ENCODE peak calls at places on chromosome 22, in six cellular contexts. G, C, L, K, E and Y are unnamed samples. For H3K4me1, the result is how much of the 10 kb centered on the place peaks cover.

GRCh38 chr22:20158366-20159036 is 7.6 kb upstream of the CCDC188 start:
- DNase-seq in G (no peak), C (no peak), E (no peak), K (no peak), L (no peak), Y (no peak)

GRCh38 chr22:38038890-38039812 is 18.1 kb upstream of the PICK1 start:
- DNase-seq in E (no peak), G (no peak), L (no peak), K (no peak), C (no peak), Y (no peak)

GRCh38 chr22:31344369-31345330 is 1.5 kb downstream of the PATZ1 start:
- DNase-seq in L (peak), K (peak), G (peak), C (peak), E (peak), Y (peak)

GRCh38 chr22:34057726-34058125 is 137.4 kb upstream of the LARGE1 start:
- DNase-seq in G (no peak), C (no peak), L (no peak), E (no peak), K (no peak), Y (no peak)

GRCh38 chr22:33321466-33321865 is 263.3 kb upstream of the SYN3 start:
- DNase-seq in G (no peak), C (no peak), K (no peak), E (no peak), L (no peak), Y (no peak)

GRCh38 chr22:30422481-30423295 is 2.9 kb upstream of the MTFP1 start:
- DNase-seq in K (peak), L (peak), C (peak), E (peak), G (peak), Y (peak)

GRCh38 chr22:31082606-31083376 is 1.7 kb downstream of the SMTN start:
- DNase-seq in G (peak), C (peak), L (peak), E (peak), K (peak), Y (peak)

GRCh38 chr22:29740216-29740615 is 20.4 kb downstream of the CABP7 start:
- DNase-seq in E (no peak), C (no peak), K (no peak), G (no peak), L (no peak), Y (no peak)

GRCh38 chr22:42473484-42474193 is 41.4 kb upstream of the NFAM1 start:
- DNase-seq in G (peak), L (peak), K (peak), E (peak), C (peak), Y (peak)

GRCh38 chr22:43228330-43228729 is 41.4 kb upstream of the TTLL12 start:
- DNase-seq in G (peak), E (peak), L (peak), C (peak), K (peak), Y (peak)

GRCh38 chr22:37638351-37639069 is 959 bp upstream of the SH3BP1 start:
- DNase-seq in K (no peak), G (peak), L (no peak), C (no peak), E (no peak), Y (no peak)

GRCh38 chr22:47550524-47551437 is 788.3 kb downstream of the TBC1D22A start:
- DNase-seq in L (no peak), C (no peak), E (no peak), G (no peak), K (no peak), Y (no peak)

GRCh38 chr22:20027966-20028854 is 7.3 kb downstream of the TANGO2 start:
- DNase-seq in C (no peak), G (no peak), L (no peak), K (peak), E (no peak), Y (no peak)

GRCh38 chr22:31350410-31350863 is 4.3 kb upstream of the PATZ1 start:
- DNase-seq in E (no peak), G (peak), C (peak), L (peak), K (peak), Y (peak)

GRCh38 chr22:21948824-21949568 is 3.7 kb downstream of the PPM1F start:
- DNase-seq in K (no peak), G (no peak), C (no peak), L (no peak), E (no peak), Y (no peak)

GRCh38 chr22:21951062-21951461 is 1.6 kb downstream of the PPM1F start:
- DNase-seq in C (no peak), E (no peak), G (no peak), K (no peak), L (no peak), Y (no peak)

GRCh38 chr22:21948390-21948789 is 4.3 kb downstream of the PPM1F start:
- DNase-seq in C (no peak), K (no peak), E (no peak), G (no peak), L (no peak), Y (no peak)

GRCh38 chr22:21949948-21950347 is 2.7 kb downstream of the PPM1F start:
- DNase-seq in L (no peak), E (no peak), C (no peak), G (no peak), K (no peak), Y (no peak)

GRCh38 chr22:21949569-21949918 is 3.1 kb downstream of the PPM1F start:
- DNase-seq in L (no peak), K (no peak), G (no peak), C (no peak), E (no peak), Y (no peak)
- H3K4me3 ChIP-seq in L (no peak), K (no peak), G (no peak), C (no peak), E (no peak), Y (no peak)

GRCh38 chr22:36343070-36343719 is 44.6 kb downstream of the MYH9 start:
- DNase-seq in E (no peak), C (no peak), L (no peak), K (no peak), G (no peak), Y (no peak)
- H3K4me1 ChIP-seq in E (under half), C (under half), L (under half), K (under half), G (under half), Y (under half)

GRCh38 chr22:50317178-50317577 is 9.6 kb downstream of the DENND6B start:
- DNase-seq in G (no peak), K (no peak), L (no peak), C (no peak), E (no peak), Y (peak)

GRCh38 chr22:50314455-50315288 is 7.2 kb upstream of the PLXNB2 start:
- DNase-seq in K (no peak), G (peak), E (no peak), L (no peak), C (peak), Y (peak)

GRCh38 chr22:50314081-50314454 is 6.6 kb upstream of the PLXNB2 start:
- DNase-seq in E (no peak), G (no peak), L (no peak), C (no peak), K (no peak), Y (peak)

GRCh38 chr22:50316114-50317065 is 8.9 kb upstream of the PLXNB2 start:
- DNase-seq in C (no peak), L (no peak), G (no peak), E (no peak), K (no peak), Y (peak)

DNA sequence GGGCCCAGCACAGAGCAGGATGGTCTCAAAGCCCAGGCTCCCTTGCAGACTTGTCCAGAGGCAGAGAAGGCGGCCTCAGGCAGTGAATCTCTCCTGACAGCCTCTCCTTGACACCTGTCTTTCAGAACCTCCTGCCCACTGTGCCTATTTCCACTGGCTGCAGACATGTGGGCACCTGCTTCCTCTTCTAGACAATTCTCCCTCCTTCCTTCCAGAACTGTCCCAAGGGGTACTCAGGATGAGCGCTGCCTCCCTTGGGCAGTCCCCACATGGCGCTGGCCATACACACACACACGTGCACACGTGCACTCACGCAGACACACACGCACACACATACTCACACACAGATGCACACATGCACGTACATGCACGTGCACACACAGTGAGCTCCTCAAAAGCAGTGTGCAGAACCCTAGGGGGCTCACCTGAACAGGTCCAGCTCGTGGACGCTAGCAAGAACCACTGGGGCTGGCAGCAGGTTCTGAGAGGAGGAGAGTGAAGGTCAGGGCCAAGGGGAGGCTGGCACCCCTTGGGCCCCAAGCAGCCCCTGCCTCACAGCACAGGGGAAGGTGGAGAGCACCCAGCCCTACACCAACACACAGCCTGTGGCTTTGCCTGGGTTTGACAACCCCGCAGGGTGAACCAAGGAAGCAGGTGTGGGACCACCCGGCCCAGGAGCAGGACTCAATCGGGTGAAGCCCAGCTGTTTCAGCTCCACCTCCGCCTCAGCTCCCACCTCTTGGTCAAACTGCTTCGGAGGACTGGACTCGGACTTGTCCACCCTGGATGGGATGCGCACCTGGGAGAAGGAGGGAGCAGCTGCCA is 8.1 kb upstream of the PLXNB2 start:
- DNase-seq in C (no peak), E (no peak), L (no peak), K (no peak), G (no peak), Y (peak)
- H3K4me3 ChIP-seq in C (no peak), E (no peak), L (no peak), K (no peak), G (no peak), Y (no peak)

DNA sequence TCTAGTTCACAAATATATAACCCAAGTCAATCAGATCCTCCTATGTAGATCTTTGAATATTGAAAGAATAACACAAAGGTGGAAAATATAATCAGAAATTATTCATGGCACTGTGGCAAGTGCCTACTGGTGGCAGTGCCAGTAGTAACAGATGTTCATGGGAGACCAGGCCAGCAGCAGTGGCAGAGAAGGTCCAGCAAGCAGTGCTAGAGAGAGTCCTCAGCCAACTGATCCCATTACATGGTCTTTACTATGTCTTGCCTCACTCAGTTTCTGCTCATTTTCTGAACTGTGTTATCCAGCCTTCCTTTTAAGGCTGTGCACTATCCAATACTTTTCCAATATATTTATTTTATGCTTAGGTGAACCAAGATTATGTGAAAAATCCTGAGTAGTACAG is 124.9 kb downstream of the MRTFA start:
- DNase-seq in L (no peak), K (peak), G (no peak), C (no peak), E (no peak), Y (no peak)
- H3K4me1 ChIP-seq in L (under half), K (half or more), G (under half), C (under half), E (under half), Y (under half)

DNA sequence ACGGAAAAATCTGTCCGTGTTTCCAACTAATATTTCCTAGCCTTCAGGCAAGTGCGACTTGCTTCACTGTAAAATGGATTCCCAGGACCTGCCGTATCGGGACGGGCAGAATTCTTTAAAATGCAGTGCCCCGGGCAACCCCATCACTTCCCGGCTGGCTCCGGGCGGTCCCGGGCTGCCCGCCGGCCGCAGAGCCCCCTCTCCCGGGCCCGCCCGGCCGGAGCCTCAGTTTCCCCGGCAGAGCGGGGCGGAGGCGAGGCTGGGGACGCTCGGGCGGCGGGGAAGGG is 84.1 kb upstream of the WNT7B start:
- DNase-seq in C (peak), G (no peak), L (no peak), E (no peak), K (no peak), Y (no peak)
- H3K4me3 ChIP-seq in C (no peak), G (no peak), L (no peak), E (no peak), K (no peak), Y (no peak)

GRCh38 chr22:45187891-45188290 is 24.2 kb downstream of the NUP50 start:
- DNase-seq in E (no peak), C (no peak), L (no peak), K (no peak), G (no peak), Y (no peak)
- H3K4me1 ChIP-seq in E (under half), C (under half), L (under half), K (under half), G (under half), Y (under half)

GRCh38 chr22:49705216-49705600 is 122.5 kb downstream of the BRD1 start:
- DNase-seq in K (no peak), E (no peak), C (no peak), L (no peak), G (no peak), Y (no peak)
- H3K4me3 ChIP-seq in K (no peak), E (no peak), C (no peak), L (no peak), G (no peak), Y (no peak)

GRCh38 chr22:17751596-17751995 is 22.7 kb downstream of the BID start:
- DNase-seq in L (no peak), E (no peak), K (no peak), C (no peak), G (no peak), Y (no peak)

GRCh38 chr22:17749605-17750395 is 24.5 kb downstream of the BID start:
- DNase-seq in E (no peak), K (no peak), G (no peak), L (peak), C (no peak), Y (no peak)

GRCh38 chr22:17746916-17747315 is 27.4 kb downstream of the BID start:
- DNase-seq in L (no peak), K (no peak), G (no peak), E (no peak), C (no peak), Y (no peak)

GRCh38 chr22:17744430-17744829 is 29.8 kb downstream of the BID start:
- DNase-seq in C (no peak), E (no peak), L (no peak), G (no peak), K (no peak), Y (no peak)

GRCh38 chr22:17748555-17749353 is 25.5 kb downstream of the BID start:
- DNase-seq in K (no peak), L (peak), G (no peak), E (no peak), C (no peak), Y (no peak)
- H3K4me1 ChIP-seq in K (under half), L (under half), G (under half), E (under half), C (under half), Y (under half)